ENCODE peak calls at places on chromosomes 6 and 20, in ten cellular contexts. Q, L, J, K, V, I, G, C, W and E are unnamed samples.

GRCh38 chr20:43938932-43939761 is 24.5 kb downstream of the TOX2 start:
- DNase-seq in Q (peak), L (peak), J (peak), K (no peak), V (peak), I (peak), G (no peak), C (peak), W (peak), E (no peak)

GRCh38 chr20:46070215-46070910 is 19.4 kb downstream of the NCOA5 start:
- DNase-seq in Q (no peak), L (no peak), J (peak), K (no peak), V (no peak), I (peak), G (no peak), C (no peak), W (no peak), E (no peak)

GRCh38 chr6:25007269-25007699 is 71.5 kb upstream of the RIPOR2 start:
- DNase-seq in Q (no peak), L (no peak), J (no peak), K (no peak), V (no peak), I (no peak), G (no peak), C (no peak), W (no peak), E (no peak)

GRCh38 chr6:107585815-107586435 is 96.0 kb downstream of the SOBP start:
- DNase-seq in Q (no peak), L (no peak), J (peak), K (no peak), V (no peak), I (no peak), G (no peak), C (no peak), W (no peak), E (no peak)

GRCh38 chr6:22112490-22112889 is 184.3 kb downstream of the PRL start:
- DNase-seq in Q (no peak), L (no peak), J (no peak), K (no peak), V (no peak), I (no peak), G (no peak), C (no peak), W (peak), E (no peak)

GRCh38 chr6:137776786-137777185 is 90.3 kb upstream of the TNFAIP3 start:
- DNase-seq in Q (no peak), L (no peak), J (peak), K (no peak), V (no peak), I (no peak), G (no peak), C (no peak), W (no peak), E (no peak)

GRCh38 chr20:25127761-25128537 is 46.0 kb upstream of the VSX1 start:
- DNase-seq in Q (no peak), L (no peak), J (no peak), K (no peak), V (no peak), I (no peak), G (no peak), C (no peak), W (no peak), E (no peak)

GRCh38 chr20:47857994-47858557 is 72.8 kb upstream of the SULF2 start:
- DNase-seq in Q (no peak), L (peak), J (no peak), K (no peak), V (no peak), I (peak), G (no peak), C (no peak), W (no peak), E (no peak)

GRCh38 chr6:19337103-19337502 is 500.1 kb upstream of the ID4 start:
- DNase-seq in Q (no peak), L (no peak), J (no peak), K (no peak), V (no peak), I (no peak), G (no peak), C (no peak), W (no peak), E (no peak)

GRCh38 chr6:53410508-53411258 is 61.9 kb upstream of the ELOVL5 start:
- DNase-seq in Q (peak), L (peak), J (peak), K (peak), V (no peak), I (no peak), G (peak), C (peak), W (peak), E (no peak)

GRCh38 chr6:67952121-67952520 is 683.0 kb upstream of the ADGRB3 start:
- DNase-seq in Q (no peak), L (no peak), J (peak), K (no peak), V (peak), I (no peak), G (no peak), C (no peak), W (no peak), E (no peak)

GRCh38 chr6:160919713-160920112 is 71.9 kb upstream of the MAP3K4 start:
- DNase-seq in Q (no peak), L (no peak), J (peak), K (peak), V (peak), I (peak), G (no peak), C (no peak), W (peak), E (no peak)

GRCh38 chr6:10437891-10438290 is 23.0 kb upstream of the TFAP2A start:
- DNase-seq in Q (no peak), L (no peak), J (no peak), K (no peak), V (no peak), I (no peak), G (no peak), C (no peak), W (no peak), E (no peak)

GRCh38 chr20:10648651-10649050 is 25.1 kb downstream of the JAG1 start:
- DNase-seq in Q (no peak), L (no peak), J (peak), K (no peak), V (no peak), I (peak), G (no peak), C (no peak), W (no peak), E (no peak)

GRCh38 chr20:31860431-31861345 is 9.6 kb downstream of the DUSP15 start:
- DNase-seq in Q (no peak), L (no peak), J (peak), K (no peak), V (no peak), I (no peak), G (peak), C (no peak), W (peak), E (peak)

GRCh38 chr20:62924567-62925419 is 1.5 kb downstream of the DIDO1 start:
- DNase-seq in Q (peak), L (no peak), J (peak), K (peak), V (no peak), I (no peak), G (no peak), C (peak), W (peak), E (no peak)

GRCh38 chr6:113936093-113936934 is 34.6 kb downstream of the HDAC2 start:
- DNase-seq in Q (no peak), L (peak), J (peak), K (no peak), V (peak), I (peak), G (no peak), C (no peak), W (no peak), E (peak)

GRCh38 chr6:14706378-14706929 is 539.4 kb upstream of the JARID2 start:
- DNase-seq in Q (no peak), L (peak), J (peak), K (no peak), V (peak), I (peak), G (peak), C (peak), W (no peak), E (no peak)

GRCh38 chr20:45306431-45306982 is at the start of gene RBPJL:
- DNase-seq in Q (peak), L (no peak), J (peak), K (no peak), V (no peak), I (no peak), G (no peak), C (no peak), W (no peak), E (peak)

GRCh38 chr6:1604991-1605821 is 4.5 kb upstream of the FOXC1 start:
- DNase-seq in Q (no peak), L (no peak), J (peak), K (peak), V (no peak), I (no peak), G (no peak), C (no peak), W (no peak), E (peak)

GRCh38 chr6:93779086-93779858 is 359.9 kb upstream of the EPHA7 start:
- DNase-seq in Q (peak), L (peak), J (peak), K (no peak), V (no peak), I (no peak), G (peak), C (no peak), W (no peak), E (peak)

GRCh38 chr6:43803055-43803782 is 33.2 kb downstream of the VEGFA start:
- DNase-seq in Q (no peak), L (no peak), J (peak), K (no peak), V (no peak), I (no peak), G (no peak), C (no peak), W (peak), E (no peak)

GRCh38 chr6:36592221-36592655 is 1.9 kb upstream of the SRSF3 start:
- DNase-seq in Q (no peak), L (no peak), J (no peak), K (no peak), V (no peak), I (no peak), G (no peak), C (no peak), W (no peak), E (no peak)

GRCh38 chr6:87237804-87238203 is 82.4 kb downstream of the ZNF292 start:
- DNase-seq in Q (no peak), L (no peak), J (peak), K (no peak), V (peak), I (peak), G (no peak), C (no peak), W (no peak), E (no peak)

GRCh38 chr6:25138697-25139051 is 140.5 kb upstream of the CARMIL1 start:
- DNase-seq in Q (no peak), L (no peak), J (peak), K (no peak), V (no peak), I (peak), G (no peak), C (no peak), W (no peak), E (no peak)

GRCh38 chr6:56962451-56962850 is 7.5 kb downstream of the BEND6 start:
- DNase-seq in Q (no peak), L (no peak), J (peak), K (no peak), V (no peak), I (no peak), G (no peak), C (no peak), W (no peak), E (no peak)

GRCh38 chr6:119340766-119341487 is 8.6 kb downstream of the MAN1A1 start:
- DNase-seq in Q (no peak), L (no peak), J (peak), K (no peak), V (no peak), I (no peak), G (no peak), C (no peak), W (no peak), E (peak)

GRCh38 chr20:17507032-17507431 is 24.1 kb downstream of the BFSP1 start:
- DNase-seq in Q (no peak), L (no peak), J (no peak), K (peak), V (no peak), I (no peak), G (no peak), C (no peak), W (no peak), E (no peak)

GRCh38 chr20:59817406-59817805 is 116.0 kb downstream of the SYCP2 start:
- DNase-seq in Q (peak), L (no peak), J (no peak), K (no peak), V (no peak), I (no peak), G (no peak), C (no peak), W (no peak), E (no peak)

GRCh38 chr6:47097092-47097945 is 55.2 kb upstream of the ADGRF1 start:
- DNase-seq in Q (peak), L (peak), J (peak), K (peak), V (peak), I (peak), G (peak), C (peak), W (peak), E (peak)

GRCh38 chr20:23047738-23048214 is 1.7 kb downstream of the THBD start:
- DNase-seq in Q (no peak), L (peak), J (peak), K (no peak), V (no peak), I (no peak), G (peak), C (peak), W (no peak), E (peak)

GRCh38 chr6:125790403-125791150 is at the start of gene NCOA7:
- DNase-seq in Q (peak), L (peak), J (peak), K (peak), V (no peak), I (no peak), G (peak), C (peak), W (peak), E (peak)
- H3K4me3 ChIP-seq in Q (peak), L (peak), J (peak), K (peak), V (peak), I (peak), G (peak), C (peak), W (peak), E (peak)

GRCh38 chr6:120352491-120352890 is 981.8 kb downstream of the TBC1D32 start:
- DNase-seq in Q (no peak), L (no peak), J (no peak), K (no peak), V (no peak), I (no peak), G (no peak), C (no peak), W (no peak), E (no peak)
- TF ChIP-seq CTCF in Q (no peak), L (no peak), J (no peak), K (no peak), V (no peak), I (no peak), G (no peak), C (no peak), W (no peak), E (no peak)

DNA sequence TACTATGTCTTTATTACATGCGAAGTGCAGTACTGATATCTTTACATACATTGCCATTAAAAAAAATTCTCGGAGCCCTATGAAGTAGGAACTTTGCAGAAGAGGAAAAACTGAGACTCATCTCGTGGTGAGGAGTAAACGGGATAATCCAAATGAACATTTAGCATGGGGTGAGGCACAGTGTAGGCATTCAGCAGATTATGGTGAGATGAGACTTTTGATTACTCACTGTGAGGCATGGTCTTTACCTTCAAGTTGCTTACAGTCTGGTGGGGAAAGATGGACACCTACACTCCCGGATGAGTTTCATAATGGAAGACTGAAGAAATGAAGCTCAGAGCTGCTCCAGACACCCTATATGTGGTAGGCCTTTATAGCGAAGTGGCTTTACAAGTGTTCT is 1.4 kb downstream of the RPRD1B start:
- DNase-seq in Q (no peak), L (no peak), J (no peak), K (no peak), V (no peak), I (no peak), G (no peak), C (no peak), W (no peak), E (no peak)
- H3K4me3 ChIP-seq in Q (no peak), L (peak), J (peak), K (peak), V (peak), I (peak), G (peak), C (peak), W (peak), E (peak)

DNA sequence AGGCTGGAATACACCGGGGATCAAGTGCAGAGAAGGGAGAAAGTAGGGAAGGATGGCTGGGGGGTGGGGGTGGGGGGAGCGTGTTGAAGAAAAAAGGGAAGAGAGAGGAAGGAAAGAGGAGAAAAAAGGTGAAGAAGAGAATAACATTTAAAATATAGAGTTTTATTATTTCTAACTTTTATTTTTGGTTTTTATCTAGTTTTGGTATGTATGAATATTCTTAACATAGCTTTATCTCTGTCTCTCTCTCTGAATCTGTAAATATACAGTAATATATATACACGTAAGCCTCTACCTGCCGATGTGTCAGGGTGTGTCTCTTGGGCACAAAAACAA is 30.0 kb downstream of the HLA-F start:
- DNase-seq in Q (no peak), L (no peak), J (no peak), K (no peak), V (no peak), I (no peak), G (no peak), C (no peak), W (no peak), E (no peak)
- TF ChIP-seq CTCF in Q (no peak), L (no peak), J (no peak), K (no peak), V (no peak), I (no peak), G (no peak), C (no peak), W (no peak), E (no peak)

GRCh38 chr6:28743271-28743789 is 180.5 kb downstream of the TRIM27 start:
- DNase-seq in Q (no peak), L (no peak), J (no peak), K (no peak), V (no peak), I (no peak), G (no peak), C (no peak), W (no peak), E (no peak)

GRCh38 chr6:28751514-28751913 is 172.3 kb downstream of the TRIM27 start:
- DNase-seq in Q (no peak), L (no peak), J (no peak), K (no peak), V (no peak), I (no peak), G (no peak), C (no peak), W (no peak), E (no peak)

GRCh38 chr6:28750926-28751458 is 172.8 kb downstream of the TRIM27 start:
- DNase-seq in Q (no peak), L (no peak), J (no peak), K (no peak), V (no peak), I (no peak), G (no peak), C (no peak), W (no peak), E (no peak)

GRCh38 chr6:28747631-28748157 is 176.1 kb downstream of the TRIM27 start:
- DNase-seq in Q (peak), L (no peak), J (peak), K (no peak), V (no peak), I (no peak), G (peak), C (no peak), W (no peak), E (peak)

GRCh38 chr6:28747083-28747630 is 176.6 kb downstream of the TRIM27 start:
- DNase-seq in Q (no peak), L (no peak), J (no peak), K (no peak), V (no peak), I (no peak), G (no peak), C (no peak), W (no peak), E (peak)
- H3K4me3 ChIP-seq in Q (no peak), L (no peak), J (no peak), K (no peak), V (no peak), I (peak), G (no peak), C (no peak), W (no peak), E (peak)

GRCh38 chr6:33788694-33789549 is at the start of gene LEMD2:
- DNase-seq in Q (peak), L (peak), J (peak), K (peak), V (peak), I (peak), G (peak), C (peak), W (peak), E (peak)
- TF ChIP-seq CTCF in Q (no peak), L (no peak), J (no peak), K (no peak), V (no peak), I (no peak), G (no peak), C (no peak), W (no peak), E (no peak)

DNA sequence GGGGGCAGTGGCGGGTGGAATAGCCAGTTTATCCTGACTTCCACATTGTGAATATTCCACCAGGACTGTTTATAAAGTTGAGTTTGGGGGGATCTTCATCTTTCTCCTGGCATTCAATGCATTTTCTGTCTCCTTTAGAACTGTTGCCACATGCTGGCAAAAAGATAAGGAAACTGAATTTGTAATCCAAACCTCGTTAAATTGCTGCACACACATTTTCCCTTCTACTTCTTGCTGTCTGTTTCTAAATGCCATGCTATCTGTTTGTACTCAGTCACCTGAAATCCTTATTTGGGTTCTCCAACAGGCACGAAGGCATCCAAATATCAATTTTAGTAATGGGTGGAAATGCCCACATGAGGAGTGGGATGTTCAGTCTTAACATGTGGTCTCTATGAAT is 180.2 kb upstream of the CCN2 start:
- DNase-seq in Q (no peak), L (no peak), J (no peak), K (no peak), V (no peak), I (no peak), G (no peak), C (no peak), W (no peak), E (no peak)
- H3K4me3 ChIP-seq in Q (no peak), L (no peak), J (no peak), K (no peak), V (no peak), I (no peak), G (peak), C (no peak), W (no peak), E (no peak)

GRCh38 chr6:74248966-74249365 is 553.0 kb downstream of the CD109 start:
- DNase-seq in Q (no peak), L (no peak), J (no peak), K (no peak), V (no peak), I (no peak), G (no peak), C (no peak), W (no peak), E (no peak)

GRCh38 chr6:74253261-74253660 is 557.3 kb downstream of the CD109 start:
- DNase-seq in Q (no peak), L (no peak), J (no peak), K (no peak), V (no peak), I (no peak), G (no peak), C (no peak), W (no peak), E (no peak)

GRCh38 chr6:74250161-74250560 is 554.2 kb downstream of the CD109 start:
- DNase-seq in Q (no peak), L (no peak), J (no peak), K (no peak), V (no peak), I (no peak), G (no peak), C (no peak), W (no peak), E (no peak)

DNA sequence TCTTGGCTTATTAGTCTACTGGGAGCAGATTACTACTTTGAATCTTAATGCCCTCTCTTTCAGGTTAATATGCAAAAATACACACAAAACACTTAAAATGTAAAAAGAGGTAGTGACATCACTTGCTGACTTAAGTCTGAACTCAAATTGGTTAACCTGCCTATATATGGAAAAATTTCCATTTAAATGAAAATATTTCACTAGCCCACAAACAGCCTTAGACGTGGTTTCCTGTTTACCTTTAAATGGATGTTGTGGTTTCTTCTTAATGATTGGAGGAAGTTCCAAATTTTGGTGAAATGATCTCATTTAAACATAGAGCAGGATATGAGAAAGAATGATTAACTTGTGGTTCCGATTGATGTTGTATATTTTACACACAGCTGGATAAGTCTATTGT is 553.7 kb downstream of the CD109 start:
- DNase-seq in Q (no peak), L (no peak), J (peak), K (no peak), V (peak), I (peak), G (no peak), C (no peak), W (no peak), E (no peak)
- TF ChIP-seq CTCF in Q (no peak), L (no peak), J (no peak), K (no peak), V (no peak), I (no peak), G (no peak), C (no peak), W (no peak), E (no peak)